ENCODE peak calls at places on chromosomes 4 and X, in five cellular contexts. Z, D, H, O and X are unnamed samples.

GRCh38 chr4:46388860-46389259 is 1.1 kb downstream of the GABRA2 start:
- DNase-seq in Z (no peak), D (no peak), H (no peak), O (no peak), X (no peak)

GRCh38 chr4:83109480-83110221 is 4.9 kb downstream of the PLAC8 start:
- DNase-seq in Z (no peak), D (peak), H (peak), O (peak), X (no peak)

GRCh38 chrX:7068939-7069367 is 78.6 kb upstream of the STS start:
- DNase-seq in Z (no peak), D (no peak), H (no peak), O (peak), X (no peak)

GRCh38 chrX:34578237-34578636 is 78.8 kb downstream of the TMEM47 start:
- DNase-seq in Z (no peak), D (peak), H (no peak), O (peak), X (peak)

GRCh38 chrX:40092808-40093435 is 4.8 kb downstream of the BCOR start:
- DNase-seq in Z (no peak), D (no peak), H (no peak), O (no peak), X (no peak)

GRCh38 chr4:77449162-77449561 is 156.5 kb upstream of the CXCL13 start:
- DNase-seq in Z (no peak), D (peak), H (no peak), O (peak), X (no peak)

GRCh38 chr4:147683172-147683571 is 791 bp downstream of the PRMT9 start:
- DNase-seq in Z (no peak), D (peak), H (peak), O (peak), X (no peak)

GRCh38 chr4:105587851-105588250 is 35.4 kb downstream of the ARHGEF38 start:
- DNase-seq in Z (no peak), D (no peak), H (no peak), O (no peak), X (no peak)

GRCh38 chrX:71859637-71860036 is 51.0 kb upstream of the NHSL2 start:
- DNase-seq in Z (no peak), D (peak), H (peak), O (peak), X (peak)

GRCh38 chr4:88765729-88766128 is 68.1 kb upstream of the NAP1L5 start:
- DNase-seq in Z (peak), D (peak), H (peak), O (peak), X (peak)

GRCh38 chr4:43932448-43932847 is 516.2 kb downstream of the KCTD8 start:
- DNase-seq in Z (no peak), D (no peak), H (no peak), O (no peak), X (no peak)

GRCh38 chr4:109574931-109575804 is 15.1 kb downstream of the MCUB start:
- DNase-seq in Z (no peak), D (no peak), H (no peak), O (no peak), X (no peak)

GRCh38 chrX:120302434-120302833 is 8.8 kb downstream of the TMEM255A start:
- DNase-seq in Z (no peak), D (no peak), H (peak), O (no peak), X (no peak)

GRCh38 chr4:125316391-125316780 is 1.6 kb downstream of the FAT4 start:
- DNase-seq in Z (peak), D (no peak), H (peak), O (peak), X (peak)

GRCh38 chrX:154724999-154725756 is 25.7 kb downstream of the GAB3 start:
- DNase-seq in Z (no peak), D (no peak), H (no peak), O (no peak), X (no peak)

GRCh38 chrX:55709735-55710134 is 7.8 kb upstream of the RRAGB start:
- DNase-seq in Z (no peak), D (no peak), H (no peak), O (peak), X (no peak)

GRCh38 chrX:15985937-15986336 is 131.3 kb upstream of the AP1S2 start:
- DNase-seq in Z (no peak), D (no peak), H (no peak), O (no peak), X (no peak)

GRCh38 chr4:77432702-77433101 is 172.9 kb upstream of the CXCL13 start:
- DNase-seq in Z (no peak), D (no peak), H (no peak), O (no peak), X (no peak)

GRCh38 chr4:156686120-156686519 is 285.5 kb downstream of the PDGFC start:
- DNase-seq in Z (no peak), D (peak), H (no peak), O (no peak), X (no peak)

GRCh38 chrX:64885850-64886249 is 90.4 kb downstream of the ZC4H2 start:
- DNase-seq in Z (no peak), D (no peak), H (no peak), O (no peak), X (no peak)

GRCh38 chr4:37891221-37892159 is 606 bp downstream of the TBC1D1 start:
- DNase-seq in Z (peak), D (no peak), H (peak), O (peak), X (peak)

GRCh38 chr4:168200685-168201084 is 108.3 kb downstream of the ANXA10 start:
- DNase-seq in Z (no peak), D (no peak), H (no peak), O (no peak), X (no peak)

GRCh38 chr4:132123870-132124623 is 1025.0 kb upstream of the PCDH10 start:
- DNase-seq in Z (no peak), D (peak), H (peak), O (peak), X (no peak)

GRCh38 chr4:82745173-82745842 is 53.3 kb downstream of the SCD5 start:
- DNase-seq in Z (no peak), D (no peak), H (peak), O (no peak), X (no peak)

GRCh38 chr4:152165146-152165545 is 370.7 kb downstream of the FBXW7 start:
- DNase-seq in Z (no peak), D (no peak), H (no peak), O (peak), X (peak)

GRCh38 chrX:115147220-115147619 is 42.0 kb upstream of the RBMXL3 start:
- DNase-seq in Z (no peak), D (peak), H (no peak), O (peak), X (peak)

GRCh38 chr4:18291981-18292380 is 270.4 kb upstream of the LCORL start:
- DNase-seq in Z (no peak), D (no peak), H (no peak), O (no peak), X (no peak)

GRCh38 chr4:185534850-185535761 is at the start of gene PDLIM3:
- DNase-seq in Z (peak), D (peak), H (peak), O (peak), X (peak)

GRCh38 chrX:75957107-75957610 is 172.1 kb upstream of the MAGEE2 start:
- DNase-seq in Z (no peak), D (no peak), H (no peak), O (no peak), X (no peak)

GRCh38 chr4:128107766-128108165 is 46.7 kb downstream of the LARP1B start:
- DNase-seq in Z (no peak), D (peak), H (no peak), O (peak), X (no peak)

GRCh38 chrX:54492340-54492739 is 3.7 kb downstream of the FGD1 start:
- DNase-seq in Z (peak), D (peak), H (no peak), O (no peak), X (peak)

GRCh38 chrX:5176766-5177165 is 1051.9 kb downstream of the NLGN4X start:
- DNase-seq in Z (no peak), D (no peak), H (no peak), O (no peak), X (no peak)

GRCh38 chr4:8547912-8548730 is 32.1 kb upstream of the GPR78 start:
- DNase-seq in Z (peak), D (no peak), H (no peak), O (no peak), X (no peak)

GRCh38 chr4:186216465-186217024 is 10.8 kb upstream of the KLKB1 start:
- DNase-seq in Z (no peak), D (no peak), H (no peak), O (no peak), X (no peak)

GRCh38 chrX:43218198-43218597 is 437.9 kb upstream of the MAOA start:
- DNase-seq in Z (no peak), D (no peak), H (no peak), O (no peak), X (no peak)

GRCh38 chr4:166165829-166166420 is 292.9 kb downstream of the TLL1 start:
- DNase-seq in Z (no peak), D (peak), H (peak), O (peak), X (peak)

GRCh38 chr4:112182604-112183003 is 37.4 kb downstream of the FAM241A start:
- DNase-seq in Z (no peak), D (no peak), H (no peak), O (no peak), X (no peak)

GRCh38 chr4:118920247-118920646 is 31.6 kb downstream of the SYNPO2 start:
- DNase-seq in Z (peak), D (peak), H (no peak), O (no peak), X (no peak)

GRCh38 chrX:72360326-72360725 is 54.6 kb upstream of the CITED1 start:
- DNase-seq in Z (no peak), D (no peak), H (no peak), O (no peak), X (no peak)

GRCh38 chr4:180566492-180566891 is 1676.7 kb upstream of the TENM3 start:
- DNase-seq in Z (no peak), D (no peak), H (no peak), O (no peak), X (no peak)